ENCODE peak calls at places on chromosome 15, in seven cellular contexts. T is IMR-90, Z is heart left ventricle, V is right lobe of liver, M is testis, N is thyroid gland, O is GM12878. L is an unnamed sample.

GRCh38 chr15:27248251-27248650 is 277.3 kb downstream of the GABRG3 start:
- DNase-seq in T (no peak), Z (no peak), V (no peak), M (no peak), N (no peak), O (no peak), L (no peak)

GRCh38 chr15:78739996-78740903 is 71.0 kb downstream of the ADAMTS7 start:
- DNase-seq in T (peak; percentile 23), Z (peak; percentile 59), V (peak; percentile 74), M (peak; percentile 77), N (no peak), O (no peak), L (no peak)

GRCh38 chr15:40456299-40456712 is 14.5 kb upstream of the CHST14 start:
- DNase-seq in T (no peak), Z (peak; percentile 61), V (no peak), M (peak; percentile 67), N (peak; percentile 61), O (no peak), L (no peak)

GRCh38 chr15:82643992-82644391 is 3.2 kb downstream of the CPEB1 start:
- DNase-seq in T (no peak), Z (no peak), V (no peak), M (no peak), N (no peak), O (no peak), L (no peak)

GRCh38 chr15:42650208-42651066 is 75.0 kb downstream of the STARD9 start:
- DNase-seq in T (peak; percentile 88), Z (peak; percentile 47), V (no peak), M (peak; percentile 84), N (peak; percentile 45), O (peak; percentile 64), L (peak; percentile 42)

GRCh38 chr15:71411538-71412482 is 296.5 kb downstream of the THSD4 start:
- DNase-seq in T (peak; percentile 52), Z (no peak), V (no peak), M (no peak), N (peak; percentile 42), O (no peak), L (peak; percentile 7)

GRCh38 chr15:39367591-39367990 is 213.3 kb upstream of the THBS1 start:
- DNase-seq in T (no peak), Z (no peak), V (no peak), M (no peak), N (no peak), O (no peak), L (no peak)

GRCh38 chr15:25859838-25860645 is 3.1 kb downstream of the ATP10A start:
- DNase-seq in T (no peak), Z (no peak), V (no peak), M (no peak), N (no peak), O (no peak), L (no peak)

GRCh38 chr15:66482539-66482938 is 15.0 kb downstream of the SNAPC5 start:
- DNase-seq in T (no peak), Z (no peak), V (peak; percentile 68), M (no peak), N (no peak), O (no peak), L (no peak)

GRCh38 chr15:45375836-45376235 is 2.5 kb downstream of the GATM start:
- DNase-seq in T (no peak), Z (no peak), V (no peak), M (no peak), N (no peak), O (no peak), L (no peak)

GRCh38 chr15:45377630-45378148 is 655 bp downstream of the GATM start:
- DNase-seq in T (no peak), Z (peak; percentile 69), V (peak; percentile 61), M (peak; percentile 44), N (peak; percentile 62), O (no peak), L (no peak)

GRCh38 chr15:45378149-45378912 is at the start of gene GATM:
- DNase-seq in T (peak; percentile 83), Z (peak; percentile 92), V (peak; percentile 89), M (peak; percentile 87), N (peak; percentile 78), O (peak; percentile 66), L (peak; percentile 51)

GRCh38 chr15:45376967-45377629 is 1.2 kb downstream of the GATM start:
- DNase-seq in T (no peak), Z (no peak), V (no peak), M (no peak), N (no peak), O (no peak), L (no peak)

GRCh38 chr15:45376300-45376928 is 1.9 kb downstream of the GATM start:
- DNase-seq in T (no peak), Z (no peak), V (no peak), M (no peak), N (no peak), O (no peak), L (no peak)
- H3K4me1 ChIP-seq in T (peaks cover 2% of the 10 kb centered on the region), Z (peaks cover 29% of the 10 kb centered on the region), V (no peaks in the 10 kb centered on the region), M (peaks cover 4% of the 10 kb centered on the region), N (peaks cover 8% of the 10 kb centered on the region), O (no peaks in the 10 kb centered on the region), L (no peaks in the 10 kb centered on the region)

GRCh38 chr15:81168680-81169079 is 28.0 kb upstream of the IL16 start:
- DNase-seq in T (no peak), Z (no peak), V (no peak), M (no peak), N (no peak), O (no peak), L (no peak)

GRCh38 chr15:81170504-81170903 is 26.2 kb upstream of the IL16 start:
- DNase-seq in T (no peak), Z (no peak), V (no peak), M (no peak), N (no peak), O (no peak), L (no peak)

GRCh38 chr15:81163961-81164800 is 30.1 kb downstream of the CFAP161 start:
- DNase-seq in T (peak; percentile 95), Z (no peak), V (no peak), M (no peak), N (no peak), O (no peak), L (no peak)

GRCh38 chr15:81165565-81165964 is 31.1 kb upstream of the IL16 start:
- DNase-seq in T (peak; percentile 39), Z (no peak), V (no peak), M (no peak), N (no peak), O (no peak), L (no peak)

GRCh38 chr15:81166949-81167816 is 29.5 kb upstream of the IL16 start:
- DNase-seq in T (no peak), Z (no peak), V (no peak), M (peak; percentile 43), N (no peak), O (no peak), L (no peak)
- TF ChIP-seq POLR2A in T (no peak), Z (no peak), V (no peak), M (no peak), N (no peak), O (no peak), L (no peak)

GRCh38 chr15:74225928-74226327 is 10.2 kb upstream of the CCDC33 start:
- DNase-seq in T (no peak), Z (no peak), V (no peak), M (no peak), N (no peak), O (no peak), L (no peak)

GRCh38 chr15:74229686-74230085 is 6.4 kb upstream of the CCDC33 start:
- DNase-seq in T (no peak), Z (no peak), V (no peak), M (no peak), N (no peak), O (no peak), L (no peak)

GRCh38 chr15:74227968-74228722 is 8.0 kb upstream of the CCDC33 start:
- DNase-seq in T (no peak), Z (no peak), V (no peak), M (no peak), N (no peak), O (no peak), L (no peak)

GRCh38 chr15:74228723-74229081 is 7.4 kb upstream of the CCDC33 start:
- DNase-seq in T (peak; percentile 12), Z (no peak), V (no peak), M (no peak), N (no peak), O (no peak), L (no peak)

DNA sequence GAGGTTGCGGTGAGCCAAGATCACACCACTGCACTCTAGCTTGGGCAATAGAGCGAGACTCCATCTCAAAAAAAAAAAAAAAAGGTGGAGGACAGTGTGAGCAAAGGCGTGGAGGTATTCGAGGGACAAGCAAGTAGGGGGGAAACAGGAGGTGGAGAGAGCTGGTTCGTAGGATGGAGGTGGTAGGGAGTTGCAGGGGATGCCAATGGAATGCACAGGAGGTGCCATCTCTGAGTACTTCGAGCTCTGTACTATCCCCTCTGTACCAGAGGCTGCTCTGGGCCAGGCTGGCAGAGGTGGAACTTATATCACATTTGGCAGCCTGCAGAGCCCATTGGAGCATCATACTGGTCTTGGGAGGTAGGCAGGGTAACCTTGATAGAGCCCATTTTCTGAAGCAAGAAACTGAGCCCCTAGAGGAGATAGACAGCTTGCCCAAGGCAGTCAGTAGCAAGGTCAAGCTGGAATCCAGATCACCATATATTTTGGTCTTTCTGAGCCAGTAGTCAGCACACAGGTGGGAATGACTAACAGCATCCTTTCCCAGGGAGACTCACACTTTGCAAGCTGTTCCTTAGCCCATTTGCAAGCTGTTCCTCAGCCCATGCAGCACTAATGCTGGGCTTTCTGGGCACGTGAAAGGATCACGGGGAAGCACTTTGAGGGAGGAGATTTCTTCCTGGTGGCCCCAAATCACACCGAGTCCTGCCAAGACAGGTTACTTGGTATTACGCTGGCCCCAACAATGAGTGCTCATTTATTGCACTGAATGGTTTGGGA is 9.2 kb upstream of the CCDC33 start:
- DNase-seq in T (no peak), Z (no peak), V (no peak), M (no peak), N (no peak), O (no peak), L (no peak)
- H3K27me3 ChIP-seq in T (peaks cover 66% of the 10 kb centered on the region), Z (no peaks in the 10 kb centered on the region), V (no peaks in the 10 kb centered on the region), M (no peaks in the 10 kb centered on the region), N (no peaks in the 10 kb centered on the region), O (peaks cover 3% of the 10 kb centered on the region), L (peaks cover 49% of the 10 kb centered on the region)

GRCh38 chr15:60544581-60545115 is 65.7 kb upstream of the ICE2 start:
- DNase-seq in T (no peak), Z (no peak), V (no peak), M (no peak), N (no peak), O (no peak), L (no peak)
- H3K4me1 ChIP-seq in T (no peaks in the 10 kb centered on the region), Z (peaks cover 20% of the 10 kb centered on the region), V (no peaks in the 10 kb centered on the region), M (peaks cover 17% of the 10 kb centered on the region), N (peaks cover 8% of the 10 kb centered on the region), O (peaks cover 31% of the 10 kb centered on the region), L (no peaks in the 10 kb centered on the region)

GRCh38 chr15:92187975-92188374 is 205.7 kb upstream of the ST8SIA2 start:
- DNase-seq in T (no peak), Z (no peak), V (no peak), M (no peak), N (no peak), O (no peak), L (no peak)
- TF ChIP-seq POLR2A in T (no peak), Z (no peak), V (no peak), M (no peak), N (no peak), O (no peak), L (no peak)

GRCh38 chr15:74134387-74135027 is 4.1 kb downstream of the ISLR2 start:
- DNase-seq in T (peak; percentile 23), Z (peak; percentile 64), V (peak; percentile 80), M (peak; percentile 60), N (peak; percentile 63), O (no peak), L (no peak)
- H3K27me3 ChIP-seq in T (peaks cover 89% of the 10 kb centered on the region), Z (peaks cover 37% of the 10 kb centered on the region), V (peaks cover 46% of the 10 kb centered on the region), M (no peaks in the 10 kb centered on the region), N (peaks cover 9% of the 10 kb centered on the region), O (peaks cover 29% of the 10 kb centered on the region), L (peaks cover 100% of the 10 kb centered on the region)

GRCh38 chr15:31339558-31339895 is 12.9 kb downstream of the KLF13 start:
- DNase-seq in T (no peak), Z (no peak), V (no peak), M (no peak), N (no peak), O (no peak), L (no peak)
- H3K4me1 ChIP-seq in T (peaks cover 13% of the 10 kb centered on the region), Z (peaks cover 100% of the 10 kb centered on the region), V (peaks cover 11% of the 10 kb centered on the region), M (peaks cover 85% of the 10 kb centered on the region), N (peaks cover 95% of the 10 kb centered on the region), O (peaks cover 95% of the 10 kb centered on the region), L (peaks cover 100% of the 10 kb centered on the region)